ENCODE peak calls at places on chromosomes 7 and 10, in six cellular contexts. R is body of pancreas, S is uterus, C is ovary, U is thyroid gland, N is HCT116. X is an unnamed sample. For H3K4me1, the result is how much of the 10 kb centered on the place peaks cover.

GRCh38 chr7:90453259-90453891 is 16.1 kb upstream of the PTTG1IP2 start:
- DNase-seq in R (no peak), S (no peak), C (no peak), U (no peak), N (no peak), X (no peak)

GRCh38 chr7:149787428-149788299 is 14.3 kb upstream of the ZNF467 start:
- DNase-seq in R (no peak), S (no peak), C (no peak), U (no peak), N (no peak), X (peak)

GRCh38 chr10:63429280-63429679 is 36.5 kb downstream of the JMJD1C start:
- DNase-seq in R (no peak), S (no peak), C (no peak), U (no peak), N (no peak), X (no peak)

GRCh38 chr10:21989453-21990154 is 13.9 kb downstream of the DNAJC1 start:
- DNase-seq in R (peak), S (peak), C (peak), U (peak), N (peak), X (peak)

GRCh38 chr7:80275192-80275605 is 140.6 kb downstream of the GNAI1 start:
- DNase-seq in R (no peak), S (no peak), C (no peak), U (no peak), N (no peak), X (no peak)

GRCh38 chr7:45157653-45158401 is at the start of gene RAMP3:
- DNase-seq in R (no peak), S (no peak), C (no peak), U (no peak), N (no peak), X (no peak)

GRCh38 chr10:70500812-70501301 is 22.3 kb downstream of the PALD1 start:
- DNase-seq in R (no peak), S (no peak), C (no peak), U (peak), N (no peak), X (no peak)

GRCh38 chr10:43208147-43209063 is 58.5 kb downstream of the RASGEF1A start:
- DNase-seq in R (peak), S (peak), C (peak), U (no peak), N (no peak), X (peak)

GRCh38 chr7:118104812-118105441 is 79.0 kb upstream of the LSM8 start:
- DNase-seq in R (no peak), S (no peak), C (no peak), U (no peak), N (peak), X (no peak)

GRCh38 chr10:3393958-3394357 is 221.4 kb upstream of the PITRM1 start:
- DNase-seq in R (no peak), S (no peak), C (no peak), U (no peak), N (no peak), X (no peak)

GRCh38 chr10:3389093-3389492 is 216.5 kb upstream of the PITRM1 start:
- DNase-seq in R (peak), S (no peak), C (no peak), U (no peak), N (no peak), X (no peak)

GRCh38 chr10:3395041-3395440 is 222.5 kb upstream of the PITRM1 start:
- DNase-seq in R (no peak), S (no peak), C (no peak), U (no peak), N (no peak), X (no peak)

GRCh38 chr10:3395487-3395886 is 222.9 kb upstream of the PITRM1 start:
- DNase-seq in R (no peak), S (no peak), C (no peak), U (no peak), N (no peak), X (no peak)

DNA sequence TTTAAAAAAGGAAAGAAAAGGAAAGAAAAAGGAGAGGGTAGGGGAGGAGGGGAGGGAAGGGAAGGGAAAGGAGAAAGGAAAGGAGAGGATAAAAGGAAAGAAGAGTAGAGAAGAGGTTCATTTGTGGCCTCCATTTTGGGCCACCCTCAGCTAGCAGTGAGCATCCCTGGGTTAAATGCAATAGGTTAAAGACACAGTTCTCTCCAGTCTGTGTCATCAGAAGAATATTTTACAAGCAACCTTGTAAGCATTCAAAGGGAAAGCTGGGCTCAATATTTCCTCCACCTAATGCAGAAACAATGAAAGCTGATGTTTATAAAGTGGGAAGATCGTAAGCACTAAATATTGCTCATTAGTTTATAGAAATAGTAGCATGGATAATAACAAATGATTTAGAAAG is 219.1 kb upstream of the PITRM1 start:
- DNase-seq in R (no peak), S (no peak), C (no peak), U (no peak), N (no peak), X (no peak)
- H3K27ac ChIP-seq in R (no peak), S (no peak), C (no peak), U (no peak), N (no peak), X (no peak)

GRCh38 chr7:22858640-22859561 is 36.3 kb upstream of the TOMM7 start:
- DNase-seq in R (no peak), S (no peak), C (no peak), U (no peak), N (peak), X (no peak)
- TF ChIP-seq POLR2A in R (no peak), S (no peak), C (no peak), U (no peak), N (no peak), X (no peak)

GRCh38 chr10:73248259-73248724 is 1.2 kb upstream of the DNAJC9 start:
- DNase-seq in R (no peak), S (no peak), C (no peak), U (no peak), N (no peak), X (no peak)
- H3K4me1 ChIP-seq in R (under half), S (under half), C (under half), U (under half), N (under half), X (under half)

DNA sequence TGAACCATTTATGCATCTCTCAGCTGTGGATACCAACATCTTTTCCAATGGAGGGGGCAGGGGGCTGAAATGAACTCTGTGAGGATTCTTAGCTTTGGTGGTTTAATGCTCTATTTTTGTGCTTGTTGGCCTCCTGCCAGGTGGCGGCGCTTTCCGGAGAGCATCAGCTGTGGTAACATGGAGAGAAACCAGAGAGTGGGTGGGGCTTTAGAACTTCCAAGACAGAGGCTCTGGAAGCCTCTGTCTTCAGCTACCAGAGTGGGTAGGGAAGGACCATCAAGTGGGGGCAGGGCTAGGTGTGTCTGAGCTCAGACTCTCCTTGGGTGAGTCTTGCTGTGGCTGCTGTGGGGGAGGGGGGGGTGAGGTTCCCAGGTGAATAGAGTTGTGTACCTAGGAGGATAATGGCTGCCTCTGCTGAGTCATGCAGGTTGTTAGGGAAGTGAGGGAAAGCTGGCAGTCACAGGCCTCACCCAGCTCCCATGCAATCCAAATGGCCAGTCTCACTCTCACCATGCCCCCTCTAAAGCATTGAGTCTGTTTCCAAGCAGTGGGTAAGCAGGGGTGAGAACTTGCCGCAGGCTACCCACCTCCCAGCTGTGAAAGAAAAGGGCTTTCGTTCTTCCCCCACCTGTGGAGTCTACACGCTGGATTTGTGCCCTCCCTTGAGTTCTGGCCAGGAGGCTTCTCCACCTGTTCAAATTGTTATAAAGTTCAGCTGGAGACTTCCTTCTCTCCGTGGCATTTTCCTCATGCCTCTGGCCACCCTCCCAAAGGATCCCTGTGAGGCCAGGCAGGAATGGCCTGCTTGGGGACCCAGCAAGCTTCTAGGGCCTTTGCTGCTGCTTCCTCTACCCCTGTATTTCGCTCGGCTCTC is 527.0 kb downstream of the NEBL start:
- DNase-seq in R (no peak), S (no peak), C (no peak), U (no peak), N (no peak), X (no peak)
- H3K27ac ChIP-seq in R (no peak), S (no peak), C (no peak), U (no peak), N (no peak), X (no peak)

GRCh38 chr10:79068562-79069324 is at the start of gene ZMIZ1:
- DNase-seq in R (peak), S (peak), C (peak), U (peak), N (peak), X (peak)
- TF ChIP-seq POLR2A in R (peak), S (peak), C (peak), U (peak), N (peak), X (peak)

DNA sequence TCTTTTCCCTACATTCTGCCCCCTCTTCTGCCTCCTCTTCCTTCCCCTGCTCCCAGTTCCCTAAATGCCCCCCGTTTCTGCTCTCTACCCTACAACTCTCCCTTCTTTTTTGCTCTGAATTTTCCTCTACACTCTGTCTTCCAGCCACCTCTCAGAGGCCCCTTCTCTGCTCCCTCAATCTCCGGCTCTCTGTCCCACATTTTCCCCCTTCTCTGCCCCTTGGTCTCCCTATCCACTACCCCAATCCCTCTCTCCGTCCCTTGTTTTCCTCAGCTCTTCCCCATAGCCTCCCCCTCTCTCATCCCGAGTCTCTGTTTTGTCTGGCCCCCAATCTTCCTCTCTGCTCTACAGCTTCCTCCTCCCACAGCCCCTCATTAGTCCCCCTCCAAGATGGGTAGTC is 3.3 kb downstream of the ALOX5 start:
- DNase-seq in R (no peak), S (no peak), C (no peak), U (no peak), N (no peak), X (no peak)
- H3K4me1 ChIP-seq in R (under half), S (under half), C (under half), U (under half), N (under half), X (under half)

GRCh38 chr10:131576341-131577177 is 265.0 kb upstream of the TCERG1L start:
- DNase-seq in R (no peak), S (no peak), C (no peak), U (no peak), N (no peak), X (no peak)
- H3K27ac ChIP-seq in R (no peak), S (no peak), C (no peak), U (no peak), N (no peak), X (no peak)

GRCh38 chr10:3776796-3777571 is 8.0 kb downstream of the KLF6 start:
- DNase-seq in R (peak), S (peak), C (no peak), U (no peak), N (peak), X (peak)

GRCh38 chr10:3774814-3775670 is 10.0 kb downstream of the KLF6 start:
- DNase-seq in R (no peak), S (peak), C (no peak), U (no peak), N (peak), X (no peak)

GRCh38 chr10:3774018-3774813 is 10.8 kb downstream of the KLF6 start:
- DNase-seq in R (no peak), S (no peak), C (no peak), U (no peak), N (no peak), X (no peak)

GRCh38 chr10:3777876-3778707 is 6.9 kb downstream of the KLF6 start:
- DNase-seq in R (no peak), S (no peak), C (no peak), U (no peak), N (no peak), X (peak)

GRCh38 chr10:3775671-3776551 is 9.1 kb downstream of the KLF6 start:
- DNase-seq in R (no peak), S (no peak), C (peak), U (peak), N (peak), X (peak)
- TF ChIP-seq POLR2A in R (peak), S (no peak), C (no peak), U (peak), N (no peak), X (no peak)

GRCh38 chr7:2521952-2522591 is 2.5 kb downstream of the LFNG start:
- DNase-seq in R (peak), S (no peak), C (no peak), U (no peak), N (no peak), X (peak)
- H3K4me1 ChIP-seq in R (half or more), S (under half), C (under half), U (half or more), N (under half), X (under half)